ENCODE peak calls at places on chromosome 13, in four cellular contexts. O, I, P and M are unnamed samples.

GRCh38 chr13:99310382-99311031 is 3.3 kb upstream of the GPR183 start:
- DNase-seq in O (no peak), I (no peak), P (no peak), M (no peak)

GRCh38 chr13:42660367-42660965 is 86.5 kb downstream of the TNFSF11 start:
- DNase-seq in O (no peak), I (no peak), P (no peak), M (no peak)

GRCh38 chr13:30332516-30333165 is 25.3 kb upstream of the KATNAL1 start:
- DNase-seq in O (no peak), I (no peak), P (no peak), M (no peak)

GRCh38 chr13:94595006-94595942 is 678 bp downstream of the TGDS start:
- DNase-seq in O (peak), I (no peak), P (no peak), M (peak)

GRCh38 chr13:33388254-33388998 is 102.9 kb upstream of the STARD13 start:
- DNase-seq in O (no peak), I (no peak), P (no peak), M (peak)

GRCh38 chr13:98972627-98973026 is 5.2 kb downstream of the DOCK9 start:
- DNase-seq in O (no peak), I (no peak), P (no peak), M (no peak)

GRCh38 chr13:33745370-33746324 is 72.3 kb upstream of the RFC3 start:
- DNase-seq in O (no peak), I (no peak), P (no peak), M (no peak)

GRCh38 chr13:31773538-31773937 is 34.2 kb downstream of the RXFP2 start:
- DNase-seq in O (no peak), I (no peak), P (no peak), M (no peak)

GRCh38 chr13:21233086-21233485 is 56.6 kb downstream of the MRPL57 start:
- DNase-seq in O (no peak), I (no peak), P (no peak), M (no peak)

GRCh38 chr13:89695343-89696257 is 1651.9 kb upstream of the MIR17HG start:
- DNase-seq in O (no peak), I (no peak), P (peak), M (peak)

GRCh38 chr13:39350461-39350881 is 252.5 kb downstream of the LHFPL6 start:
- DNase-seq in O (no peak), I (no peak), P (no peak), M (no peak)

GRCh38 chr13:49053215-49053614 is 77.5 kb downstream of the FNDC3A start:
- DNase-seq in O (no peak), I (no peak), P (no peak), M (no peak)

GRCh38 chr13:103222683-103223082 is 156.5 kb upstream of the SLC10A2 start:
- DNase-seq in O (no peak), I (no peak), P (no peak), M (no peak)

GRCh38 chr13:40477623-40478608 is 188.5 kb downstream of the FOXO1 start:
- DNase-seq in O (no peak), I (no peak), P (peak), M (no peak)

DNA sequence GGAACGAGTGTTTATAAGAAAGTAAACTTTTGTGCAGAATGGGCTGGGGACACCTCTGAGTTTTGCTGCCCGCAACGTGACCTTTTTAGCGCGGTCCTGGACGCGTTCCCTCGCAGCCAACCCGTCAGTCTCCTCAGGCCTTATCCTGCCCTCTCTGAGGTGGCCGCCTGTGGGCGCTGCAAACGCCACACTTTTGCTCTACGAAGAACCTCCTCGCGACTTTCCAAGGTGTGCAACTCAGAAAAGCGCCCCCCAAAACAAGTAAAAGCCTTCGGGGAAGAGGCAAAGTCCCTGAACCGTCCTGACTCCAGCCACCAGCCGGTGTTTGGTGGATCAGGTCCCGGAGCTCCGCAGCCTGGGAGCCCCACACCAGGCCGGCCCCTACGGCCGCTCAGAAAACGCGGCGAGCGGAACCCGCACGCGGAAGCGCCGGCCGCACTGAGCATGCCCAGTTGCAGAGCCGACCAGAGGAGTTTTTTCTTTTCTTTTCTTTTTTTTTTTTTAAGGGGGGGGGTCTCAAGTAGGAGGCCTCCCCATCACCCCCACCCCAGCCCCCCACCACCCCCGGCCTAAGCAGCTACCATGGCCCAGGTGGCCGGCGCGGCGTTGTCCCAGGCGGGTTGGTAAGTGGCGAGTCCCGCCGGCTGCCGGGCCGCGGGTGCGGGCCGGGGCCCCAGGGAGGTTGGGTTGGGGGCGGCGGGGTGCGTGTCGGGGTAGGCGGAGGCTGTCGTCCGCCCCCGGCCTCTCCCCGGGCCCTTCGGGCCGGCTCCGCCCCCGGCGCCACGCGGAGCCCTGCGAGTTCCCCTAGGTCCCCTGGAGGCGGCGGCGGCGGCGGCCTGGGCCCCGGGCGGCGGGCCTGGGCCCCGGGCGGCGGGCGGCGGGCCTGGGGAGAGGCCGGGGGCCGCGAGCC is at the start of gene TDRD3:
- DNase-seq in O (peak), I (peak), P (peak), M (peak)
- TF ChIP-seq FOXK2 in O (no peak), I (no peak), P (no peak), M (no peak)

GRCh38 chr13:72561791-72562190 is 165.6 kb downstream of the MZT1 start:
- DNase-seq in O (no peak), I (no peak), P (no peak), M (no peak)
- TF ChIP-seq FOXK2 in O (no peak), I (no peak), P (no peak), M (no peak)

DNA sequence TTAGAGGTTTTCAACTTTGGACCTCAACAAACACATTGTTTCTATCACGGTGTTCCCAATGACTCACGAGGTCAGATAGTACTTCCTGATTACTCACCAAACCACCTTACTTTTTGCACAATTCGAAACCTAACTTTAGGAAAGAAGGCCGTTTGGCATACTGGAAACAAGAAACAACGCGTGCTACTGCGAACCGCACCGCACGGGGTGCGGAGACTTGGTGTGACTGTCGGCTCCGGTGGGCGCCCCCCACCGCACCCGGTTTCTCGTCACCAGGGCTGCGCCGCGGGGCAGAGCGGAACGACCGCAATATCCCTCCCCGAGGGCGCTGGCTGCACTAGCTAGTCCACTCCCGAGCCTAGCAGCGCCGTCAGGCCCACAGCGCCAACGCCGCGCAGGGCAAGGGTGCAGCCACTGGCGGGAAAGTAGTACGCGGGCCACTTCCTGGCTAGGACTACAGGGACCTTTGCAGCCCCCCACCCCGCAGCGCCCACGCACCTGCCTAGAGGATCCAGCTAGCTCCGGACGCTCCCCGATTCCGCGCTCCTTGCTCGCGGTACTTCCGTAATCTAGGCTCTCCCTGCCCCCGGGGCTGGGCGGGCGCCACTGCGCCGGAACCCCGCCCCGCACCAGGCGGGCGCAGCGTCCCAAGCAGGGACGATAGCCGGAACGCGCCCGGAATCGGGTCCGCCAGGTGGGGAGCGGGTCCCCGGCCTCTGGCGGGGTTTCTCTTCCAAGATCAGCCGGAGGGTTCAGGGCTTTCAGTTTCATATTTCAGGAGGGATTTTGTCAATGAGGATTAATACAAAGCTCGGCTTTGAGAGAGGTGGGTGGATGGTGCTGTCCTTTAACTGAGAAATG is at the start of gene PARP4:
- DNase-seq in O (peak), I (peak), P (peak), M (peak)
- TF ChIP-seq FOXK2 in O (peak), I (no peak), P (no peak), M (no peak)

GRCh38 chr13:97196340-97196739 is 25.8 kb upstream of the MBNL2 start:
- DNase-seq in O (no peak), I (no peak), P (no peak), M (no peak)

GRCh38 chr13:97192166-97192565 is 30.0 kb upstream of the MBNL2 start:
- DNase-seq in O (no peak), I (no peak), P (no peak), M (no peak)

GRCh38 chr13:97193577-97193976 is 28.6 kb upstream of the MBNL2 start:
- DNase-seq in O (no peak), I (no peak), P (no peak), M (no peak)

GRCh38 chr13:97191615-97192014 is 30.5 kb upstream of the MBNL2 start:
- DNase-seq in O (no peak), I (no peak), P (no peak), M (no peak)

GRCh38 chr13:97194473-97194872 is 27.7 kb upstream of the MBNL2 start:
- DNase-seq in O (peak), I (no peak), P (no peak), M (no peak)
- TF ChIP-seq FOXK2 in O (no peak), I (no peak), P (no peak), M (no peak)